ENCODE peak calls at places on chromosome X, in seven cellular contexts. E is Right ventricle myocardium superior, A is EH, C is right cardiac atrium, P is tibial nerve, W is naive B cell, J is PC-3. K is an unnamed sample.

GRCh38 chrX:72050011-72050410 is 81.7 kb downstream of the RTL5 start:
- DNase-seq in C (no peak), E (no peak), P (no peak), J (no peak), W (no peak), A (no peak), K (no peak)

GRCh38 chrX:71178908-71179307 is 34.3 kb downstream of the NLGN3 start:
- DNase-seq in E (peak), C (no peak), W (peak), A (peak), J (peak), P (peak), K (peak)

GRCh38 chrX:1592128-1592862 is 891 bp downstream of the AKAP17A start:
- DNase-seq in C (no peak), J (peak), W (peak), P (no peak), A (peak), E (no peak), K (peak)

GRCh38 chrX:97405031-97405685 is 521.5 kb downstream of the RPA4 start:
- DNase-seq in E (no peak), W (no peak), A (no peak), J (no peak), C (no peak), P (no peak), K (no peak)

GRCh38 chrX:13597928-13598327 is 28.5 kb downstream of the EGFL6 start:
- DNase-seq in C (no peak), J (no peak), W (no peak), E (no peak), A (peak), P (no peak), K (no peak)

GRCh38 chrX:31099536-31100090 is 27.8 kb upstream of the FTHL17 start:
- DNase-seq in J (no peak), W (peak), C (no peak), A (no peak), P (no peak), E (no peak), K (peak)

GRCh38 chrX:129749069-129749468 is 10.3 kb downstream of the XPNPEP2 start:
- DNase-seq in C (no peak), J (no peak), A (no peak), W (no peak), E (no peak), P (no peak), K (no peak)

GRCh38 chrX:14913241-14913640 is 40.0 kb downstream of the MOSPD2 start:
- DNase-seq in P (no peak), A (no peak), E (no peak), W (no peak), J (peak), C (no peak), K (peak)

GRCh38 chrX:72001906-72002305 is 91.3 kb downstream of the NHSL2 start:
- DNase-seq in A (no peak), E (no peak), J (no peak), P (no peak), W (no peak), C (no peak), K (no peak)

K was measured in mammary epithelial cell.